ENCODE peak calls at places on chromosomes 5 and 9, in six cellular contexts. S, G, P, B, R and C are unnamed samples.

GRCh38 chr9:117974108-117974507 is 269.9 kb downstream of the TLR4 start:
- DNase-seq in R (no peak), S (no peak), G (no peak), P (no peak), B (no peak), C (no peak)

GRCh38 chr5:175814676-175815075 is 56.7 kb upstream of the CPLX2 start:
- DNase-seq in G (peak), R (no peak), B (no peak), S (no peak), P (no peak), C (no peak)

GRCh38 chr5:112338681-112339337 is 80.3 kb downstream of the EPB41L4A start:
- DNase-seq in B (no peak), P (peak), R (no peak), S (no peak), G (no peak), C (no peak)

GRCh38 chr5:28896949-28897348 is 1858.6 kb upstream of the CDH9 start:
- DNase-seq in P (peak), S (no peak), R (no peak), B (no peak), G (no peak), C (no peak)

GRCh38 chr5:77844408-77845272 is 68.5 kb upstream of the TBCA start:
- DNase-seq in P (no peak), R (no peak), G (no peak), B (no peak), S (no peak), C (no peak)

GRCh38 chr9:86721843-86722705 is 225.2 kb downstream of the GAS1 start:
- DNase-seq in B (no peak), S (no peak), R (no peak), G (no peak), P (no peak), C (no peak)

GRCh38 chr9:75803130-75803529 is 87.3 kb upstream of the PCSK5 start:
- DNase-seq in B (no peak), P (no peak), S (no peak), R (no peak), G (no peak), C (no peak)

GRCh38 chr5:76958976-76959767 is 6.3 kb downstream of the CRHBP start:
- DNase-seq in R (no peak), S (peak), P (no peak), G (no peak), B (no peak), C (no peak)

GRCh38 chr5:178428341-178429155 is 161.6 kb downstream of the COL23A1 start:
- DNase-seq in B (no peak), P (no peak), G (no peak), S (no peak), R (peak), C (no peak)

GRCh38 chr9:79001012-79001411 is 570.8 kb upstream of the TLE4 start:
- DNase-seq in G (no peak), B (no peak), R (no peak), S (no peak), P (no peak), C (no peak)

GRCh38 chr5:142151436-142152382 is 43.1 kb downstream of the NDFIP1 start:
- DNase-seq in P (peak), S (peak), R (no peak), B (peak), G (peak), C (peak)

GRCh38 chr5:64344501-64344900 is 161.3 kb upstream of the RGS7BP start:
- DNase-seq in B (no peak), P (no peak), G (no peak), R (no peak), S (no peak), C (no peak)

GRCh38 chr5:25662610-25663009 is 1017.8 kb upstream of the CDH10 start:
- DNase-seq in P (no peak), G (no peak), S (no peak), B (no peak), R (no peak), C (no peak)

GRCh38 chr5:107092695-107093094 is 578.0 kb downstream of the EFNA5 start:
- DNase-seq in P (no peak), B (no peak), R (no peak), S (no peak), G (no peak), C (no peak)

GRCh38 chr9:7234144-7234543 is 476.4 kb downstream of the KDM4C start:
- DNase-seq in P (peak), B (no peak), R (peak), G (peak), S (peak), C (peak)

GRCh38 chr9:83977196-83977595 is 2.8 kb downstream of the HNRNPK start:
- DNase-seq in R (no peak), S (no peak), P (no peak), G (no peak), B (no peak), C (no peak)
- H3K9ac ChIP-seq in R (no peak), S (no peak), P (peak), G (no peak), B (no peak), C (peak)

GRCh38 chr5:173964491-173964890 is 24.5 kb upstream of the C5orf47 start:
- DNase-seq in B (no peak), R (no peak), G (no peak), S (no peak), P (no peak), C (no peak)

GRCh38 chr5:173968154-173968553 is 20.8 kb upstream of the C5orf47 start:
- DNase-seq in B (no peak), P (no peak), G (no peak), R (peak), S (no peak), C (no peak)

GRCh38 chr5:173962436-173962835 is 26.5 kb upstream of the C5orf47 start:
- DNase-seq in G (no peak), P (no peak), B (no peak), R (no peak), S (no peak), C (no peak)

GRCh38 chr5:173963107-173963506 is 25.9 kb upstream of the C5orf47 start:
- DNase-seq in P (no peak), S (no peak), G (no peak), B (no peak), R (no peak), C (no peak)

DNA sequence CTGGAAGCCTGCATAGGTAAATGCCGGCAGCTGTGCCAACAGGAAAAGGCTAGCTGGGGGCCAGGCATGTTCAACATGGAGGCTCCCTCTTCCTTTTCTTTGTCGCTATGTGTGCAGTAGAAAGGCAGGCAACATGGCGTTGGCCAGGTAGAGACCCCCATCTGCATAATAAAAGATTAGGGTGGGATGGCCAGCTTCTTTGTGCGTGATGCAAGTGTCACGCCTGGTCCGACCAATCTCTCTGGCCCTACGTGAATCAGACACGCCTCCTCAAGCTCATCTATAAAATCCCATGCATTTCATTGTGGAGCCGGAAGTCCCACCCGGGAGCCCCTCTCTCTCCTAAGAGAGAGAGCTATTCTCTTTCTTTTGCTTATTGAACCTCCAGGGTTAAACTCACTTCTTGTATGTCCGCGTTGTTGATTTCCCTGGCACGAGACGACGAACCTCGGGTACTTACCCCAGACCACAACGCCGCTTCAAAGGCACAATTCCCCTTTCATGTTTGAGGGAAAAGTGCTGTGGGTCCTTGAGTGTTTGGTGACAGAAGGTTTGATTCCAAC is 25.0 kb upstream of the C5orf47 start:
- DNase-seq in R (peak), P (no peak), B (no peak), G (no peak), S (no peak), C (no peak)
- TF ChIP-seq ZNF274 in R (no peak), P (no peak), B (no peak), G (no peak), S (no peak), C (no peak)

GRCh38 chr9:129142115-129142514 is 30.9 kb downstream of the PTPA start:
- DNase-seq in R (no peak), B (no peak), P (no peak), S (no peak), G (no peak), C (no peak)
- H3K9ac ChIP-seq in R (no peak), B (no peak), P (no peak), S (no peak), G (no peak), C (peak)

GRCh38 chr9:21395778-21396717 is 10.8 kb upstream of the IFNA2 start:
- DNase-seq in S (no peak), R (peak), G (peak), P (peak), B (no peak), C (no peak)
- TF ChIP-seq ZNF274 in S (no peak), R (no peak), G (no peak), P (no peak), B (no peak), C (no peak)